ENCODE peak calls at places on chromosomes 4 and X, in six cellular contexts. K is sigmoid colon, U is A549, T is lower leg skin, V is testis, E is GM12878. C is an unnamed sample.

GRCh38 chrX:39900788-39901170 is 197.0 kb downstream of the BCOR start:
- DNase-seq in K (no peak), U (no peak), T (no peak), E (no peak), V (no peak), C (no peak)

GRCh38 chr4:37717575-37717974 is 31.4 kb upstream of the RELL1 start:
- DNase-seq in U (no peak), T (no peak), E (no peak), K (no peak), V (no peak), C (no peak)

GRCh38 chr4:145618210-145618911 is 824 bp upstream of the MMAA start:
- DNase-seq in E (no peak), K (no peak), T (no peak), U (no peak), V (no peak), C (peak; percentile 61)

GRCh38 chrX:12974217-12974796 is 603 bp upstream of the TMSB4X start:
- DNase-seq in E (no peak), T (peak; percentile 93), K (peak; percentile 83), V (peak; percentile 28), U (peak; percentile 60), C (peak; percentile 80)

GRCh38 chr4:119238068-119238722 is 25.7 kb downstream of the USP53 start:
- DNase-seq in T (no peak), K (no peak), U (no peak), E (peak; percentile 75), V (no peak), C (no peak)

GRCh38 chrX:153765138-153766079 is 1.4 kb downstream of the PLXNB3 start:
- DNase-seq in E (no peak), K (peak; percentile 78), T (no peak), V (peak; percentile 65), U (no peak), C (peak; percentile 79)

GRCh38 chr4:164771088-164771487 is 17.2 kb downstream of the SMIM31 start:
- DNase-seq in K (no peak), E (no peak), T (no peak), U (no peak), V (no peak), C (no peak)

GRCh38 chrX:111086521-111087127 is 9.4 kb upstream of the PAK3 start:
- DNase-seq in U (no peak), K (no peak), T (no peak), V (no peak), E (no peak), C (no peak)

GRCh38 chr4:76896731-76897521 is 1.0 kb downstream of the SOWAHB start:
- DNase-seq in V (peak; percentile 34), U (peak; percentile 19), K (no peak), T (no peak), E (no peak), C (no peak)

GRCh38 chr4:63361628-63362027 is 1047.6 kb downstream of the TECRL start:
- DNase-seq in T (no peak), K (no peak), U (no peak), E (no peak), V (no peak), C (no peak)

GRCh38 chrX:40446927-40447326 is 133.8 kb upstream of the ATP6AP2 start:
- DNase-seq in K (no peak), T (peak; percentile 70), U (no peak), E (no peak), V (no peak), C (no peak)

GRCh38 chr4:20026456-20026855 is 225.2 kb upstream of the SLIT2 start:
- DNase-seq in E (no peak), U (no peak), K (no peak), V (no peak), T (no peak), C (no peak)

GRCh38 chr4:175561691-175562090 is 250.4 kb downstream of the GPM6A start:
- DNase-seq in U (no peak), T (no peak), V (no peak), K (no peak), E (no peak), C (no peak)

GRCh38 chr4:114603455-114603854 is 4.8 kb downstream of the UGT8 start:
- DNase-seq in V (no peak), U (no peak), K (no peak), T (no peak), E (peak; percentile 72), C (no peak)

GRCh38 chr4:57053508-57053907 is 56.7 kb downstream of the IGFBP7 start:
- DNase-seq in E (no peak), T (no peak), K (no peak), V (no peak), U (no peak), C (no peak)

GRCh38 chrX:20487227-20487626 is 220.5 kb upstream of the RPS6KA3 start:
- DNase-seq in V (no peak), E (no peak), K (no peak), U (no peak), T (no peak), C (no peak)

GRCh38 chrX:11588097-11588496 is 77.6 kb downstream of the ARHGAP6 start:
- DNase-seq in K (no peak), U (no peak), V (no peak), E (no peak), T (no peak), C (no peak)

GRCh38 chrX:124501566-124501965 is 155.2 kb downstream of the SH2D1A start:
- DNase-seq in E (no peak), U (no peak), T (no peak), V (peak; percentile 12), K (no peak), C (no peak)

GRCh38 chr4:1490011-1490905 is 84.0 kb upstream of the NKX1-1 start:
- DNase-seq in U (no peak), T (no peak), V (no peak), E (no peak), K (no peak), C (no peak)

GRCh38 chrX:69158166-69159040 is 6.8 kb downstream of the PJA1 start:
- DNase-seq in U (peak; percentile 44), K (peak; percentile 85), V (peak; percentile 73), E (no peak), T (peak; percentile 83), C (peak; percentile 53)

GRCh38 chr4:113446019-113446418 is 315.5 kb downstream of the CAMK2D start:
- DNase-seq in U (no peak), V (no peak), K (no peak), T (no peak), E (no peak), C (no peak)

GRCh38 chr4:31411606-31412005 is 691.4 kb downstream of the PCDH7 start:
- DNase-seq in V (no peak), K (no peak), U (no peak), E (no peak), T (no peak), C (no peak)

GRCh38 chrX:45788941-45789348 is 588.3 kb upstream of the DIPK2B start:
- DNase-seq in E (no peak), U (no peak), V (no peak), T (no peak), K (peak; percentile 67), C (no peak)

GRCh38 chr4:159764343-159764952 is 661.6 kb downstream of the RAPGEF2 start:
- DNase-seq in U (peak; percentile 8), V (peak; percentile 30), E (no peak), T (no peak), K (no peak), C (peak; percentile 40)

GRCh38 chr4:85613901-85614300 is 139.0 kb downstream of the ARHGAP24 start:
- DNase-seq in V (no peak), T (no peak), E (no peak), U (no peak), K (no peak), C (no peak)

GRCh38 chr4:169611991-169612868 is at the start of gene NEK1:
- DNase-seq in V (peak; percentile 91), T (peak; percentile 97), U (peak; percentile 74), K (peak; percentile 95), E (peak; percentile 62), C (peak; percentile 93)
- TF ChIP-seq POLR2A in V (no peak), T (no peak), U (peak; percentile 93), K (peak; percentile 91), E (peak; percentile 92), C (peak; percentile 97)

GRCh38 chr4:139082750-139083532 is 67.4 kb downstream of the NOCT start:
- DNase-seq in T (peak; percentile 99), V (peak; percentile 99), E (peak; percentile 93), K (peak; percentile 97), U (peak; percentile 86), C (peak; percentile 96)
- TF ChIP-seq POLR2A in T (no peak), V (no peak), E (peak; percentile 61), K (peak; percentile 43), U (no peak), C (peak; percentile 65)

DNA sequence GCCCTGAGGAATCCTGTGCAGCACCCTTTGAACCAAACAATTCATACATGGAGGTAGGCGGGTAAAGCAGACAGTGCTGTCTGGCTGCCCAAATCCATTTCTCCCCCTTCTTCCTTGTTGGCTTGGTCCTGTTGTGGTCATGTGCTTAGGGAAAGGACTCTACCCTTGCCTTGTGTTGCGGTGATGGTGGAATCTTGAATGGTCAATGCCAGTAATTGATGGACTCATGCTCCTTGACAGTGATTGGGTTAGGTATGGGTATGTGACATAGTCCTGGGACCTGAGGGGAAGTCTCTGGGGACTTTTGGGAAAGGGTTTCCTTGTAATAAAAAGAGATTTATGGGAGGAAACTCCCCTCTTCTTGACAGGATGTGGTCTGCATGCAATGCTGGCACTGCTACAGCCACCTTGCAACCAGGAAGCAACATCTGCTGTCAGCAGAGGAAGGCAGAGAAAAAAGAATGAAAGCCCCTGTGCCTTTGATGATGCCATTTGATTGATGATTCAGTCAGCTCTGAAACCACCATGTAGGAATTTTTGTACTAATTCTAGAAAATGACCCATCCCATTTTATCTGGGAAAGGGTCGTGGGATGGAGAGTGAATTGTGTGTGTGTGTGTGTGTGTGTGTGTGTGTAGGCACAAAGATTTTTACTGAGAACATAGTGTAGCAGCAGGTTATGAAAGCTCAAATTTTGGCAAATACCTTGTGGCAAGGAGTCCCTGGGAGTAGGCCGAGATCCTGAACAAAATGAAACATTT is 30.0 kb upstream of the HUWE1 start:
- DNase-seq in E (peak; percentile 87), U (no peak), T (no peak), V (no peak), K (no peak), C (no peak)
- TF ChIP-seq POLR2A in E (no peak), U (no peak), T (no peak), V (no peak), K (no peak), C (no peak)

GRCh38 chrX:71181910-71182799 is 37.5 kb downstream of the NLGN3 start:
- DNase-seq in T (peak; percentile 94), E (peak; percentile 82), U (peak; percentile 85), V (peak; percentile 93), K (peak; percentile 94), C (peak; percentile 94)
- TF ChIP-seq POLR2A in T (no peak), E (peak; percentile 80), U (peak; percentile 69), V (no peak), K (peak; percentile 44), C (peak; percentile 86)

GRCh38 chr4:150078996-150079581 is 844 bp downstream of the DCLK2 start:
- DNase-seq in T (peak; percentile 85), U (peak; percentile 22), E (no peak), K (peak; percentile 77), V (peak; percentile 53), C (peak; percentile 19)

GRCh38 chr4:150080875-150081274 is 2.6 kb downstream of the DCLK2 start:
- DNase-seq in U (no peak), K (no peak), E (no peak), V (no peak), T (no peak), C (no peak)

GRCh38 chr4:150082241-150082640 is 4.0 kb downstream of the DCLK2 start:
- DNase-seq in T (no peak), K (no peak), E (peak; percentile 28), V (no peak), U (no peak), C (no peak)

GRCh38 chr4:150080335-150080734 is 2.1 kb downstream of the DCLK2 start:
- DNase-seq in V (no peak), E (no peak), T (no peak), U (no peak), K (no peak), C (no peak)

GRCh38 chr4:150078041-150078995 is at the start of gene DCLK2:
- DNase-seq in V (peak; percentile 76), U (peak; percentile 55), T (peak; percentile 94), K (peak; percentile 94), E (no peak), C (peak; percentile 16)
- TF ChIP-seq POLR2A in V (no peak), U (peak; percentile 41), T (no peak), K (no peak), E (no peak), C (no peak)